ENCODE peak calls at places on chromosomes 16 and 17, in six cellular contexts. Z, Q, P, L, R and D are unnamed samples. For H3K36me3, the result is how much of the 10 kb centered on the place peaks cover.

GRCh38 chr16:47370536-47370935 is 90.3 kb downstream of the ITFG1 start:
- DNase-seq in Z (no peak), Q (no peak), P (no peak), L (peak), R (no peak), D (no peak)

GRCh38 chr16:73483076-73483791 is 435.3 kb upstream of the ZFHX3 start:
- DNase-seq in Z (no peak), Q (no peak), P (peak), L (no peak), R (no peak), D (no peak)

GRCh38 chr16:19517424-19518089 is 4.3 kb downstream of the GDE1 start:
- DNase-seq in Z (no peak), Q (peak), P (peak), L (no peak), R (no peak), D (no peak)

GRCh38 chr17:27038676-27039075 is 255.2 kb upstream of the WSB1 start:
- DNase-seq in Z (no peak), Q (no peak), P (no peak), L (no peak), R (no peak), D (no peak)

GRCh38 chr16:27198451-27199234 is 4.7 kb upstream of the KDM8 start:
- DNase-seq in Z (no peak), Q (no peak), P (no peak), L (no peak), R (no peak), D (no peak)

GRCh38 chr16:49842972-49843371 is 12.9 kb downstream of the ZNF423 start:
- DNase-seq in Z (no peak), Q (no peak), P (no peak), L (no peak), R (no peak), D (no peak)

GRCh38 chr16:55051571-55051970 is 120.9 kb downstream of the IRX5 start:
- DNase-seq in Z (no peak), Q (no peak), P (no peak), L (no peak), R (no peak), D (no peak)

GRCh38 chr17:18992454-18993130 is 12.0 kb downstream of the FAM83G start:
- DNase-seq in Z (peak), Q (no peak), P (no peak), L (no peak), R (no peak), D (peak)

GRCh38 chr17:4043862-4044261 is 79.6 kb upstream of the ATP2A3 start:
- DNase-seq in Z (peak), Q (no peak), P (no peak), L (no peak), R (no peak), D (peak)

GRCh38 chr17:60060474-60060873 is 18.2 kb downstream of the HEATR6 start:
- DNase-seq in Z (no peak), Q (no peak), P (no peak), L (no peak), R (no peak), D (no peak)

GRCh38 chr16:19474617-19475016 is 47.3 kb downstream of the GDE1 start:
- DNase-seq in Z (no peak), Q (no peak), P (no peak), L (no peak), R (no peak), D (no peak)

GRCh38 chr17:74024871-74025531 is 178.5 kb upstream of the RPL38 start:
- DNase-seq in Z (no peak), Q (no peak), P (no peak), L (no peak), R (no peak), D (no peak)

GRCh38 chr17:3768786-3769185 is 32.2 kb downstream of the ITGAE start:
- DNase-seq in Z (no peak), Q (no peak), P (no peak), L (peak), R (no peak), D (no peak)

GRCh38 chr16:50505714-50506542 is 42.3 kb upstream of the NKD1 start:
- DNase-seq in Z (no peak), Q (no peak), P (no peak), L (no peak), R (no peak), D (no peak)

GRCh38 chr17:17839792-17840707 is 3.3 kb upstream of the SREBF1 start:
- DNase-seq in Z (peak), Q (peak), P (peak), L (peak), R (peak), D (peak)

GRCh38 chr17:4354862-4355514 is 11.5 kb downstream of the UBE2G1 start:
- DNase-seq in Z (no peak), Q (no peak), P (peak), L (no peak), R (no peak), D (no peak)

GRCh38 chr17:80832266-80832676 is 159.4 kb upstream of the CHMP6 start:
- DNase-seq in Z (peak), Q (peak), P (peak), L (peak), R (no peak), D (no peak)

GRCh38 chr16:82016268-82016667 is 5.0 kb upstream of the SDR42E1 start:
- DNase-seq in Z (no peak), Q (peak), P (peak), L (no peak), R (no peak), D (no peak)

GRCh38 chr16:89489040-89489721 is 1.2 kb downstream of the ANKRD11 start:
- DNase-seq in Z (peak), Q (peak), P (peak), L (peak), R (peak), D (peak)

GRCh38 chr16:18983565-18984424 is at the start of gene TMC7:
- DNase-seq in Z (peak), Q (peak), P (peak), L (peak), R (peak), D (no peak)

GRCh38 chr16:46974352-46974751 is 878 bp upstream of the DNAJA2 start:
- DNase-seq in Z (no peak), Q (no peak), P (peak), L (no peak), R (no peak), D (no peak)

GRCh38 chr17:46110219-46110618 is 83.0 kb downstream of the KANSL1 start:
- DNase-seq in Z (no peak), Q (no peak), P (no peak), L (no peak), R (no peak), D (no peak)
- H3K4me3 ChIP-seq in Z (no peak), Q (no peak), P (no peak), L (no peak), R (no peak), D (no peak)

GRCh38 chr16:24971718-24972117 is 43.5 kb downstream of the ARHGAP17 start:
- DNase-seq in Z (no peak), Q (no peak), P (no peak), L (no peak), R (no peak), D (no peak)
- H3K27ac ChIP-seq in Z (no peak), Q (no peak), P (no peak), L (no peak), R (no peak), D (no peak)

GRCh38 chr17:5443728-5444127 is 4.8 kb upstream of the C1QBP start:
- DNase-seq in Z (no peak), Q (no peak), P (no peak), L (no peak), R (no peak), D (no peak)
- H3K36me3 ChIP-seq in Z (under half), Q (under half), P (under half), L (half or more), R (under half), D (under half)

GRCh38 chr17:57544834-57545463 is 200.2 kb downstream of the CCDC182 start:
- DNase-seq in Z (no peak), Q (no peak), P (no peak), L (no peak), R (no peak), D (no peak)
- H3K4me3 ChIP-seq in Z (no peak), Q (no peak), P (no peak), L (no peak), R (no peak), D (no peak)

GRCh38 chr16:3580686-3581085 is 3.5 kb upstream of the NLRC3 start:
- DNase-seq in Z (no peak), Q (peak), P (peak), L (peak), R (no peak), D (no peak)
- H3K27ac ChIP-seq in Z (no peak), Q (no peak), P (no peak), L (no peak), R (no peak), D (no peak)

GRCh38 chr16:85187886-85188285 is 75.6 kb upstream of the CIBAR2 start:
- DNase-seq in Z (no peak), Q (no peak), P (no peak), L (peak), R (no peak), D (no peak)

GRCh38 chr16:85185701-85186100 is 73.4 kb upstream of the CIBAR2 start:
- DNase-seq in Z (no peak), Q (no peak), P (no peak), L (no peak), R (no peak), D (no peak)

GRCh38 chr16:85187002-85187401 is 74.7 kb upstream of the CIBAR2 start:
- DNase-seq in Z (no peak), Q (no peak), P (peak), L (peak), R (no peak), D (no peak)

GRCh38 chr16:85188822-85189672 is 76.8 kb upstream of the CIBAR2 start:
- DNase-seq in Z (no peak), Q (no peak), P (no peak), L (peak), R (no peak), D (no peak)

DNA sequence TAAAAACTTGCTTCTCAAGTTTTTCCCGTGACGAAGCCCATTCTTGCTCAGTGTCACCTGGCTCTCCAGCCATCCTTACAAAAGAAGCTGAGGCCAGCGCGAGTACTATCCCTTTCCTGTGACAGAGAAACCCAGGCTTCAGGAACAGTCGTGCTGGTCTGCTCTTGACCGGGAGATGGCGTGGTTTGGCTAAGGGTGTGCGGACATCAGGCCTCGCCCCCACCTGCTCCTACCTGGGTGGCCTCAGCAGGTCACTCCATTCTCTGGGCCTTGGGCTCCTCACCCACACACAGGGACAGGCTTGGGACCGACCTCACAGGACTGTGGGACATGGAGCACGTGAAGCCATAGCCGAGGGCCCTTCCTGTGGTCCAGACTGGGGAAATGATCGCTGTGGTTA is 75.2 kb upstream of the CIBAR2 start:
- DNase-seq in Z (no peak), Q (no peak), P (no peak), L (peak), R (no peak), D (no peak)
- H3K36me3 ChIP-seq in Z (under half), Q (under half), P (under half), L (under half), R (under half), D (under half)

GRCh38 chr16:31138621-31139578 is 3.4 kb upstream of the PRSS8 start:
- DNase-seq in Z (peak), Q (peak), P (peak), L (peak), R (no peak), D (no peak)
- H3K4me3 ChIP-seq in Z (no peak), Q (no peak), P (no peak), L (no peak), R (peak), D (no peak)